ENCODE peak calls at places on chromosome 18, in seven cellular contexts. P is EH; T is SK-MEL-5; X is gastrocnemius medialis; W is endothelial cell; F is choroid plexus epithelial cell; A is CD4-positive, alpha-beta T cell. Z is an unnamed sample.

GRCh38 chr18:13608791-13609552 is 117.4 kb downstream of the FAM210A start:
- DNase-seq in W (no peak), A (peak), T (no peak), F (no peak), X (no peak), P (no peak), Z (no peak)

GRCh38 chr18:11366410-11366809 is 217.0 kb upstream of the PIEZO2 start:
- DNase-seq in P (peak), X (peak), A (no peak), F (peak), T (peak), W (no peak), Z (peak)

GRCh38 chr18:7576685-7577084 is 9.6 kb downstream of the PTPRM start:
- DNase-seq in F (peak), P (peak), A (no peak), T (no peak), W (no peak), X (no peak), Z (no peak)

GRCh38 chr18:10490401-10491289 is 35.2 kb upstream of the NAPG start:
- DNase-seq in X (no peak), A (peak), W (peak), F (no peak), T (peak), P (no peak), Z (no peak)

GRCh38 chr18:29962579-29962978 is 1080.0 kb downstream of the DSC3 start:
- DNase-seq in T (no peak), X (no peak), A (no peak), P (no peak), W (no peak), F (no peak), Z (peak)

GRCh38 chr18:58861353-58861752 is 3.3 kb upstream of the ZNF532 start:
- DNase-seq in T (no peak), F (no peak), P (no peak), W (no peak), A (no peak), X (no peak), Z (peak)

GRCh38 chr18:76476665-76477561 is 18.1 kb downstream of the ZNF516 start:
- DNase-seq in T (peak), A (no peak), P (peak), X (no peak), W (no peak), F (peak), Z (peak)

GRCh38 chr18:23355206-23355605 is 97.9 kb upstream of the RIOK3 start:
- DNase-seq in P (no peak), X (no peak), W (no peak), T (no peak), A (no peak), F (no peak), Z (no peak)

GRCh38 chr18:12362473-12363174 is 14.4 kb downstream of the AFG3L2 start:
- DNase-seq in T (no peak), A (no peak), P (no peak), X (no peak), W (no peak), F (no peak), Z (no peak)

GRCh38 chr18:59063300-59063895 is 76.3 kb upstream of the SEC11C start:
- DNase-seq in P (peak), X (peak), T (no peak), F (no peak), W (no peak), A (no peak), Z (no peak)

Z was measured in astrocyte of the hippocampus.